ENCODE peak calls at places on chromosomes 2 and 18, in nine cellular contexts. D is GM12864; N is nucleus accumbens; V is naive thymus-derived CD4-positive, alpha-beta T cell; H is GM13976; T is iPS-NIHi11; R is stimulated activated CD8-positive, alpha-beta memory T cell treated with anti-CD3 and anti-CD28 coated beads, Interleukin-4, amount 100 ng/mL, for 4 hours; L is activated CD8-positive, alpha-beta memory T cell treated with anti-CD3 and anti-CD28 coated beads for 24 hours; U is endodermal cell. Z is an unnamed sample.

GRCh38 chr2:121969155-121969554 is 213.7 kb downstream of the TSN start:
- DNase-seq in D (no peak), N (no peak), V (no peak), H (no peak), T (no peak), R (no peak), L (no peak), U (no peak), Z (no peak)

GRCh38 chr2:48508461-48509124 is 21.4 kb upstream of the STON1 start:
- DNase-seq in D (no peak), N (no peak), V (no peak), H (no peak), T (peak; percentile 54), R (no peak), L (no peak), U (peak; percentile 80), Z (no peak)

GRCh38 chr2:46951290-46952064 is 35.9 kb upstream of the MCFD2 start:
- DNase-seq in D (no peak), N (no peak), V (no peak), H (no peak), T (no peak), R (no peak), L (no peak), U (no peak), Z (no peak)

GRCh38 chr18:13581496-13581895 is 144.9 kb downstream of the FAM210A start:
- DNase-seq in D (no peak), N (no peak), V (no peak), H (no peak), T (no peak), R (no peak), L (no peak), U (peak; percentile 6), Z (no peak)

GRCh38 chr2:26302846-26303245 is 43.1 kb upstream of the SELENOI start:
- DNase-seq in D (no peak), N (no peak), V (no peak), H (no peak), T (no peak), R (no peak), L (no peak), U (no peak), Z (no peak)

GRCh38 chr2:71226391-71226964 is 425 bp downstream of the PAIP2B start:
- DNase-seq in D (no peak), N (peak; percentile 41), V (no peak), H (no peak), T (peak; percentile 59), R (no peak), L (no peak), U (peak; percentile 74), Z (no peak)

GRCh38 chr2:171009386-171009785 is 80.3 kb downstream of the GORASP2 start:
- DNase-seq in D (no peak), N (no peak), V (no peak), H (no peak), T (no peak), R (no peak), L (no peak), U (no peak), Z (no peak)

GRCh38 chr2:15410884-15411283 is 150.2 kb downstream of the NBAS start:
- DNase-seq in D (no peak), N (no peak), V (no peak), H (no peak), T (no peak), R (no peak), L (no peak), U (no peak), Z (no peak)

GRCh38 chr18:48036641-48037421 is 106.4 kb upstream of the SMAD2 start:
- DNase-seq in D (no peak), N (no peak), V (no peak), H (no peak), T (peak; percentile 36), R (no peak), L (no peak), U (peak; percentile 41), Z (no peak)

GRCh38 chr2:145284551-145284950 is 764.6 kb upstream of the ZEB2 start:
- DNase-seq in D (no peak), N (no peak), V (no peak), H (no peak), T (no peak), R (no peak), L (no peak), U (no peak), Z (no peak)

GRCh38 chr2:139480251-139480650 is 700.1 kb upstream of the NXPH2 start:
- DNase-seq in D (no peak), N (no peak), V (no peak), H (no peak), T (no peak), R (no peak), L (no peak), U (no peak), Z (no peak)

GRCh38 chr18:987325-988186 is 82.9 kb downstream of the ADCYAP1 start:
- DNase-seq in D (no peak), N (no peak), V (no peak), H (no peak), T (no peak), R (no peak), L (no peak), U (no peak), Z (no peak)

GRCh38 chr2:234795272-234795920 is 156.4 kb upstream of the SH3BP4 start:
- DNase-seq in D (no peak), N (no peak), V (no peak), H (no peak), T (no peak), R (no peak), L (no peak), U (no peak), Z (no peak)

GRCh38 chr2:134736167-134736885 is 17.5 kb upstream of the TMEM163 start:
- DNase-seq in D (no peak), N (no peak), V (no peak), H (no peak), T (peak; percentile 21), R (no peak), L (no peak), U (peak; percentile 69), Z (no peak)

GRCh38 chr2:86292571-86293515 is 44.6 kb downstream of the REEP1 start:
- DNase-seq in D (no peak), N (no peak), V (no peak), H (no peak), T (no peak), R (no peak), L (peak; percentile 26), U (no peak), Z (no peak)

GRCh38 chr2:57621984-57622383 is 424.6 kb upstream of the VRK2 start:
- DNase-seq in D (no peak), N (no peak), V (no peak), H (no peak), T (no peak), R (no peak), L (no peak), U (no peak), Z (no peak)

GRCh38 chr2:8004250-8004681 is 677.6 kb upstream of the ID2 start:
- DNase-seq in D (no peak), N (no peak), V (no peak), H (peak; percentile 66), T (no peak), R (no peak), L (no peak), U (no peak), Z (no peak)

GRCh38 chr2:200862532-200863000 is 1.9 kb downstream of the CLK1 start:
- DNase-seq in D (peak; percentile 26), N (peak; percentile 39), V (no peak), H (peak; percentile 48), T (no peak), R (peak; percentile 24), L (peak; percentile 71), U (peak; percentile 67), Z (peak; percentile 15)

GRCh38 chr18:26747131-26747475 is 118.4 kb downstream of the AQP4 start:
- DNase-seq in D (no peak), N (no peak), V (no peak), H (no peak), T (no peak), R (no peak), L (no peak), U (no peak), Z (no peak)